ENCODE peak calls at places on chromosomes 6 and 20, in eight cellular contexts. E is GM13976, I is testis, P is HepG2, B is psoas muscle, C is RWPE2, W is brain microvascular endothelial cell, R is neural crest cell. F is an unnamed sample.
A peak's percentile ranks its signal among the peaks of the same experiment; 100 is the strongest.

GRCh38 chr6:43050981-43051380 is 2.7 kb downstream of the CUL7 start:
- DNase-seq in E (no peak), I (no peak), P (no peak), B (no peak), C (no peak), W (no peak), R (no peak), F (no peak)

GRCh38 chr6:151680846-151681425 is 126.5 kb upstream of the ESR1 start:
- DNase-seq in E (no peak), I (no peak), P (no peak), B (no peak), C (no peak), W (no peak), R (no peak), F (no peak)

GRCh38 chr6:117389227-117390057 is 36.3 kb downstream of the ROS1 start:
- DNase-seq in E (no peak), I (no peak), P (peak; percentile 78), B (no peak), C (no peak), W (no peak), R (no peak), F (no peak)

GRCh38 chr6:10495014-10495413 is 26.1 kb upstream of the GCNT2 start:
- DNase-seq in E (no peak), I (no peak), P (no peak), B (no peak), C (no peak), W (no peak), R (no peak), F (no peak)

GRCh38 chr20:44961024-44961866 is 1.0 kb upstream of the TOMM34 start:
- DNase-seq in E (no peak), I (no peak), P (peak; percentile 34), B (no peak), C (no peak), W (no peak), R (no peak), F (no peak)

GRCh38 chr20:37233471-37234253 is 28.0 kb downstream of the GHRH start:
- DNase-seq in E (no peak), I (no peak), P (no peak), B (no peak), C (peak; percentile 23), W (no peak), R (no peak), F (no peak)

GRCh38 chr20:14055127-14055742 is 59.9 kb downstream of the MACROD2 start:
- DNase-seq in E (peak; percentile 34), I (peak; percentile 39), P (peak; percentile 77), B (no peak), C (no peak), W (peak; percentile 49), R (peak; percentile 36), F (peak; percentile 14)

GRCh38 chr6:120994573-120994967 is 339.7 kb downstream of the TBC1D32 start:
- DNase-seq in E (no peak), I (no peak), P (no peak), B (no peak), C (no peak), W (no peak), R (no peak), F (no peak)

GRCh38 chr6:114007451-114007953 is 36.6 kb upstream of the HDAC2 start:
- DNase-seq in E (no peak), I (no peak), P (no peak), B (no peak), C (no peak), W (no peak), R (no peak), F (no peak)

GRCh38 chr6:124943658-124944057 is 18.6 kb upstream of the RNF217 start:
- DNase-seq in E (no peak), I (no peak), P (no peak), B (no peak), C (no peak), W (no peak), R (no peak), F (no peak)

GRCh38 chr6:10369896-10370295 is 45.0 kb downstream of the TFAP2A start:
- DNase-seq in E (no peak), I (no peak), P (no peak), B (no peak), C (no peak), W (no peak), R (no peak), F (no peak)

GRCh38 chr6:147202516-147203310 is 1.5 kb upstream of the STXBP5 start:
- DNase-seq in E (peak; percentile 87), I (peak; percentile 94), P (peak; percentile 97), B (peak; percentile 74), C (peak; percentile 75), W (peak; percentile 97), R (peak; percentile 60), F (peak; percentile 87)

GRCh38 chr6:134187751-134188150 is 130.2 kb downstream of the SGK1 start:
- DNase-seq in E (no peak), I (no peak), P (no peak), B (no peak), C (no peak), W (no peak), R (no peak), F (no peak)

GRCh38 chr6:13908955-13909381 is 15.8 kb upstream of the RNF182 start:
- DNase-seq in E (peak; percentile 73), I (peak; percentile 38), P (peak; percentile 55), B (no peak), C (no peak), W (peak; percentile 60), R (peak; percentile 37), F (peak; percentile 61)

GRCh38 chr20:62025394-62025793 is 40.3 kb downstream of the TAF4 start:
- DNase-seq in E (no peak), I (no peak), P (no peak), B (no peak), C (no peak), W (no peak), R (no peak), F (peak; percentile 6)

GRCh38 chr20:20277772-20278382 is 90.0 kb upstream of the INSM1 start:
- DNase-seq in E (no peak), I (no peak), P (no peak), B (peak; percentile 20), C (no peak), W (no peak), R (no peak), F (no peak)

GRCh38 chr6:159852877-159853276 is 37.9 kb upstream of the MAS1 start:
- DNase-seq in E (no peak), I (peak; percentile 31), P (no peak), B (no peak), C (no peak), W (no peak), R (no peak), F (peak; percentile 55)

GRCh38 chr6:28553384-28553985 is 27.8 kb downstream of the GPX5 start:
- DNase-seq in E (no peak), I (no peak), P (no peak), B (no peak), C (no peak), W (no peak), R (no peak), F (no peak)

GRCh38 chr6:28555136-28555535 is 29.5 kb downstream of the GPX5 start:
- DNase-seq in E (no peak), I (no peak), P (no peak), B (no peak), C (no peak), W (no peak), R (no peak), F (no peak)

GRCh38 chr6:28553986-28554881 is 28.6 kb downstream of the GPX5 start:
- DNase-seq in E (no peak), I (peak; percentile 68), P (peak; percentile 77), B (no peak), C (no peak), W (no peak), R (no peak), F (no peak)

GRCh38 chr6:28551891-28552666 is 26.4 kb downstream of the GPX5 start:
- DNase-seq in E (no peak), I (no peak), P (no peak), B (no peak), C (no peak), W (no peak), R (no peak), F (no peak)
- TF ChIP-seq CTCF in E (no peak), I (no peak), P (no peak), B (no peak), C (no peak), W (no peak), R (no peak), F (no peak)

DNA sequence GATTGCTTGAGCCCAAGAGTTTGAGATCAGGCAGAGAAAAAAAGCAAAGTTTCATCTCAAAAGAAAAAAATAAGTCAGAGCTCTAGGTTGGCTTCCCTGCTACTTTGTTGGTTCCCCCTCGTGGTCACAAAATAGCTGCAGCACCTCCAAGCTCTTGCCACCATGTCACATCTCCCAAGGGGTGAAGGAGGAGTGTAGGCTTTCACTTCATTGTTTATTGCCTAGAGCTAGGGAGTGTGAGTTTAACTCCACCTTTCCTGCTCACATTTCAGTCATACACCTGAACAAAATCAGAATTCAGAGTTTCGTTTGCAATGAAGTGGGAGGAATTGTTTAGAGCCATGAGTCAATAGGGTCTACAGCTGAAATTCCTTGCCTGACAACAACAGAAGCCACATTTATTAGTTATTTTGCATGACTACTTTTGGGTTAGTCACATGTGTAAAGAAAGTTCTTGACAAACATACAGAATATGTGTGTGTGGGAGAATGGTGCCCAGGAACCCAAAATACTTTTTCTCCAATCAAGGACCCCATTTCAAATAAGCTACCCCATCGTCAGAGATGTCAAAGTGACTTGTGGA is 56.2 kb upstream of the UFL1 start:
- DNase-seq in E (no peak), I (no peak), P (no peak), B (no peak), C (no peak), W (no peak), R (no peak), F (no peak)
- TF ChIP-seq CTCF in E (no peak), I (no peak), P (no peak), B (no peak), C (no peak), W (no peak), R (no peak), F (no peak)

GRCh38 chr6:25025248-25025918 is 89.6 kb upstream of the RIPOR2 start:
- DNase-seq in E (no peak), I (no peak), P (no peak), B (no peak), C (no peak), W (no peak), R (no peak), F (no peak)

GRCh38 chr6:25025919-25026301 is 90.2 kb upstream of the RIPOR2 start:
- DNase-seq in E (no peak), I (no peak), P (no peak), B (no peak), C (no peak), W (no peak), R (no peak), F (no peak)

GRCh38 chr6:25027221-25027916 is 91.6 kb upstream of the RIPOR2 start:
- DNase-seq in E (peak; percentile 88), I (no peak), P (no peak), B (no peak), C (no peak), W (no peak), R (no peak), F (no peak)

GRCh38 chr6:25028346-25028745 is 92.6 kb upstream of the RIPOR2 start:
- DNase-seq in E (no peak), I (no peak), P (no peak), B (no peak), C (no peak), W (no peak), R (no peak), F (no peak)

GRCh38 chr6:25026723-25027122 is 91.0 kb upstream of the RIPOR2 start:
- DNase-seq in E (no peak), I (no peak), P (no peak), B (no peak), C (no peak), W (no peak), R (no peak), F (no peak)
- TF ChIP-seq CTCF in E (no peak), I (no peak), P (no peak), B (no peak), C (no peak), W (no peak), R (no peak), F (no peak)

GRCh38 chr6:44410363-44410762 is 22.9 kb downstream of the CDC5L start:
- DNase-seq in E (no peak), I (no peak), P (no peak), B (no peak), C (no peak), W (no peak), R (no peak), F (no peak)
- TF ChIP-seq CTCF in E (no peak), I (no peak), P (no peak), B (no peak), C (no peak), W (no peak), R (no peak), F (no peak)

F was measured in HL-60.